ENCODE peak calls at places on chromosomes 5 and 9, in four cellular contexts. Y is K562, D is breast epithelium, S is PC-9. P is an unnamed sample. For H3K4me1, the result is how much of the 10 kb centered on the place peaks cover.

GRCh38 chr9:96344458-96345180 is 38.9 kb downstream of the SLC35D2 start:
- DNase-seq in S (peak), D (peak), Y (peak), P (peak)

GRCh38 chr9:36665921-36666429 is 93.3 kb downstream of the MELK start:
- DNase-seq in S (no peak), D (no peak), Y (peak), P (no peak)

GRCh38 chr5:104569621-104570020 is 1007.0 kb upstream of the NUDT12 start:
- DNase-seq in Y (no peak), D (no peak), S (no peak), P (no peak)

GRCh38 chr5:54883374-54884194 is 101.8 kb downstream of the ESM1 start:
- DNase-seq in D (no peak), Y (peak), S (no peak), P (no peak)

GRCh38 chr5:143554194-143554717 is 150.8 kb upstream of the NR3C1 start:
- DNase-seq in Y (no peak), D (no peak), S (peak), P (peak)

GRCh38 chr5:35172526-35172925 is 57.8 kb downstream of the PRLR start:
- DNase-seq in S (no peak), D (no peak), Y (no peak), P (no peak)

GRCh38 chr9:19409406-19410194 is 791 bp downstream of the ACER2 start:
- DNase-seq in Y (peak), D (peak), S (peak), P (no peak)

GRCh38 chr5:71938886-71939285 is 168.4 kb upstream of the MAP1B start:
- DNase-seq in Y (no peak), D (peak), S (peak), P (peak)

GRCh38 chr9:69193685-69194032 is 19.6 kb downstream of the TJP2 start:
- DNase-seq in D (no peak), S (no peak), Y (peak), P (no peak)

GRCh38 chr5:173663810-173664526 is 47.5 kb upstream of the BOD1 start:
- DNase-seq in Y (peak), D (no peak), S (no peak), P (no peak)

GRCh38 chr9:133184971-133185370 is 21.3 kb upstream of the GBGT1 start:
- DNase-seq in D (peak), Y (peak), S (peak), P (no peak)

GRCh38 chr5:149470942-149471341 is 80.3 kb downstream of the CSNK1A1 start:
- DNase-seq in Y (no peak), D (no peak), S (no peak), P (no peak)

GRCh38 chr5:53253421-53253871 is 143.9 kb upstream of the MOCS2 start:
- DNase-seq in Y (peak), D (no peak), S (peak), P (peak)

GRCh38 chr5:111072949-111073682 is 1.6 kb downstream of the TSLP start:
- DNase-seq in Y (peak), D (peak), S (no peak), P (no peak)

GRCh38 chr5:136014049-136014516 is 14.7 kb upstream of the TGFBI start:
- DNase-seq in Y (no peak), S (no peak), D (no peak), P (no peak)

GRCh38 chr5:180974612-180975315 is 13.9 kb upstream of the BTNL3 start:
- DNase-seq in S (no peak), D (no peak), Y (no peak), P (no peak)

GRCh38 chr5:180976518-180976917 is 12.1 kb upstream of the BTNL3 start:
- DNase-seq in D (no peak), S (no peak), Y (no peak), P (no peak)

GRCh38 chr5:180970875-180971274 is 17.8 kb upstream of the BTNL3 start:
- DNase-seq in S (no peak), D (no peak), Y (no peak), P (no peak)

GRCh38 chr5:180977852-180978251 is 10.8 kb upstream of the BTNL3 start:
- DNase-seq in Y (no peak), S (no peak), D (no peak), P (no peak)

GRCh38 chr5:180975338-180975737 is 13.3 kb upstream of the BTNL3 start:
- DNase-seq in Y (no peak), D (no peak), S (no peak), P (no peak)
- H3K4me1 ChIP-seq in Y (under half), D (under half), S (under half), P (under half)

DNA sequence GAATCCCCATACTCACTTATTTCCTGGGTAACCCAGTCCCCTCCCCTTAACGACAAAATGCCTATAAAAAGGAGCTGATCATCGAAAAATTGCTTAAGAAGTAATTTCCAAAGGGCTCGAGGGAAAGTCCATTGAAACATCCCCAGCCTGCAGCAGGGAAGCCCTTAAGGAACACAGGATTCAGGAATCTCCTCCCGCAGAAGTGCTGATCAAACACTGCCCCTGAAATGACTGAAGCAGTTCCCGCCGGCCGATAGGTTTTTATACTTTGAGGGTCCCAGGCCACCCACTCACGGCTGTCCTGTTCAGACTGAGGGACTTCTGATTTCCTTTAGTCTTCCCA is 620 bp upstream of the ZNF79 start:
- DNase-seq in D (no peak), Y (no peak), S (no peak), P (no peak)
- H3K4me1 ChIP-seq in D (under half), Y (under half), S (under half), P (under half)

GRCh38 chr5:131281133-131281867 is 17.4 kb downstream of the CDC42SE2 start:
- DNase-seq in Y (no peak), S (peak), D (no peak), P (no peak)
- H3K4me1 ChIP-seq in Y (under half), S (under half), D (under half), P (under half)

GRCh38 chr9:127057970-127058644 is 64.3 kb downstream of the ANGPTL2 start:
- DNase-seq in S (no peak), Y (no peak), D (no peak), P (no peak)

GRCh38 chr9:127058645-127059021 is 63.8 kb downstream of the ANGPTL2 start:
- DNase-seq in D (no peak), Y (no peak), S (no peak), P (peak)

GRCh38 chr9:127055745-127056402 is 66.6 kb downstream of the ANGPTL2 start:
- DNase-seq in S (no peak), D (no peak), Y (no peak), P (no peak)

GRCh38 chr9:127053908-127054307 is 68.5 kb downstream of the ANGPTL2 start:
- DNase-seq in D (no peak), Y (no peak), S (no peak), P (no peak)

DNA sequence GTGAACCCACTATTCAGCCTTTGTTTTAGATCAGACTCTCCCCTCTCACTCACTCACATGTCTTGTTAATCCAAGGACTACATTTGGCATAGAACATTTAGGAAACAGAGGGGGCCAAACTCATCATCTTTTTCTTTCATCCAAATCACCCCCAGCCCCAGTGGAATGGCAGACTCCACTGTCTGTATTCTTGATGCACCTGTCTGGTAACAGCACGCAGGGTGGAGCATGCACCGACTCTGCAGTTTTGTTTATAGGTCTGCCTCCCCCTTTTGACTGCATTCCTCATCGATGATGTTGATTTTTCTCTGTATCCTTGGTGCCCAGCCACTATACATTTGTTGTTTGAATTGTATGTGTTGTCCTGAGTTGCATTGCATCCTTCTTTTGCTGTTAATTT is 66.0 kb downstream of the ANGPTL2 start:
- DNase-seq in D (no peak), Y (no peak), S (no peak), P (no peak)
- H3K4me1 ChIP-seq in D (under half), Y (under half), S (under half), P (under half)

GRCh38 chr5:50900952-50901510 is 234.6 kb downstream of the PARP8 start:
- DNase-seq in D (no peak), Y (no peak), S (no peak), P (no peak)
- H3K4me1 ChIP-seq in D (under half), Y (under half), S (under half), P (under half)

DNA sequence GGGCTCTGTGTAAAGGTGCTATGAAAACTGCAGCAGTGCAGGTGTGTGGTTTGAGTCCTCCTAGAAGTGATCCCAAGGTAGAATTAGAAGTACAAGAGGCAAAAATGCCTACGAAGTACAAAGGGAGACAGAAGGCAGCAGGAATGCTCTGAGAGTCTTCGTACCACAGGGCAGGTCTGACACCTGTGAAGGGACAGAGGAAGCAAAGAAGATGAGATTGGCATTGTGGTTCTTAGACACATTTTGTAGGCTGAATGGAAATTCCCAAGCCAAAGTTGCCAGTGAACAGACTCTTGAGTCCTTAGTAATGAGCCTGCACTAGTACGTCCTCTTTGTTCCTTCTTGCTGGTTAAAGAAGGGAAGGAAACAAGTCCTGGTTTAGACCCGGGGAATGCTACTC is 1.7 kb upstream of the LRRTM2 start:
- DNase-seq in S (no peak), Y (no peak), D (no peak), P (no peak)
- H3K4me1 ChIP-seq in S (under half), Y (under half), D (under half), P (under half)

GRCh38 chr9:125475385-125475784 is 213.8 kb downstream of the GAPVD1 start:
- DNase-seq in D (no peak), S (no peak), Y (no peak), P (no peak)
- H3K4me1 ChIP-seq in D (under half), S (under half), Y (under half), P (under half)

GRCh38 chr5:14157494-14157782 is 14.3 kb downstream of the TRIO start:
- DNase-seq in S (no peak), D (no peak), Y (no peak), P (no peak)
- H3K4me1 ChIP-seq in S (half or more), D (under half), Y (under half), P (half or more)